ENCODE peak calls at places on chromosome 1, in five cellular contexts. One of them, this sample, is unnamed.

GRCh38 chr1:113057006-113057405 is 16.0 kb upstream of the LRIG2 start:
- DNase-seq in GM12865: no peak
- DNase-seq in esophagus squamous epithelium: no peak
- DNase-seq in cardiac muscle cell: no peak
- DNase-seq in BE2C: peak
- DNase-seq in this sample: no peak

GRCh38 chr1:155009742-155010141 is 7.1 kb downstream of the ZBTB7B start:
- DNase-seq in GM12865: no peak
- DNase-seq in esophagus squamous epithelium: no peak
- DNase-seq in cardiac muscle cell: no peak
- DNase-seq in BE2C: no peak
- DNase-seq in this sample: no peak

GRCh38 chr1:109877320-109877771 is 33.3 kb upstream of the CSF1 start:
- DNase-seq in GM12865: no peak
- DNase-seq in esophagus squamous epithelium: no peak
- DNase-seq in cardiac muscle cell: peak
- DNase-seq in BE2C: no peak
- DNase-seq in this sample: no peak

GRCh38 chr1:97870574-97870973 is 50.3 kb downstream of the DPYD start:
- DNase-seq in GM12865: no peak
- DNase-seq in esophagus squamous epithelium: no peak
- DNase-seq in cardiac muscle cell: no peak
- DNase-seq in BE2C: no peak
- DNase-seq in this sample: no peak

GRCh38 chr1:179168526-179168925 is 61.0 kb downstream of the ABL2 start:
- DNase-seq in GM12865: no peak
- DNase-seq in esophagus squamous epithelium: no peak
- DNase-seq in cardiac muscle cell: no peak
- DNase-seq in BE2C: no peak
- DNase-seq in this sample: no peak

GRCh38 chr1:98340511-98340910 is 321.0 kb upstream of the SNX7 start:
- DNase-seq in GM12865: no peak
- DNase-seq in esophagus squamous epithelium: no peak
- DNase-seq in cardiac muscle cell: no peak
- DNase-seq in BE2C: no peak
- DNase-seq in this sample: no peak

GRCh38 chr1:36396359-36396758 is 1.3 kb downstream of the LSM10 start:
- DNase-seq in GM12865: peak
- DNase-seq in esophagus squamous epithelium: no peak
- DNase-seq in cardiac muscle cell: no peak
- DNase-seq in BE2C: no peak
- DNase-seq in this sample: no peak

GRCh38 chr1:195806060-195806459 is 802.2 kb downstream of the KCNT2 start:
- DNase-seq in GM12865: no peak
- DNase-seq in esophagus squamous epithelium: no peak
- DNase-seq in cardiac muscle cell: no peak
- DNase-seq in BE2C: no peak
- DNase-seq in this sample: no peak

GRCh38 chr1:225655509-225656258 is 2.8 kb upstream of the ENAH start:
- DNase-seq in GM12865: peak
- DNase-seq in esophagus squamous epithelium: no peak
- DNase-seq in cardiac muscle cell: peak
- DNase-seq in BE2C: peak
- DNase-seq in this sample: no peak

GRCh38 chr1:43121251-43121650 is 50.8 kb downstream of the EBNA1BP2 start:
- DNase-seq in GM12865: no peak
- DNase-seq in esophagus squamous epithelium: no peak
- DNase-seq in cardiac muscle cell: no peak
- DNase-seq in BE2C: no peak
- DNase-seq in this sample: no peak

GRCh38 chr1:45566722-45567121 is 16.1 kb downstream of the AKR1A1 start:
- DNase-seq in GM12865: no peak
- DNase-seq in esophagus squamous epithelium: no peak
- DNase-seq in cardiac muscle cell: peak
- DNase-seq in BE2C: peak
- DNase-seq in this sample: no peak

GRCh38 chr1:184163674-184164470 is 112.3 kb downstream of the TSEN15 start:
- DNase-seq in GM12865: peak
- DNase-seq in esophagus squamous epithelium: no peak
- DNase-seq in cardiac muscle cell: no peak
- DNase-seq in BE2C: no peak
- DNase-seq in this sample: no peak

GRCh38 chr1:17010601-17011438 is 908 bp downstream of the ATP13A2 start:
- DNase-seq in GM12865: peak
- DNase-seq in esophagus squamous epithelium: no peak
- DNase-seq in cardiac muscle cell: no peak
- DNase-seq in BE2C: peak
- DNase-seq in this sample: no peak

GRCh38 chr1:174963547-174964125 is 36.1 kb upstream of the CACYBP start:
- DNase-seq in GM12865: no peak
- DNase-seq in esophagus squamous epithelium: no peak
- DNase-seq in cardiac muscle cell: no peak
- DNase-seq in BE2C: peak
- DNase-seq in this sample: no peak

GRCh38 chr1:20440785-20441200 is 45.2 kb downstream of the CAMK2N1 start:
- DNase-seq in GM12865: peak
- DNase-seq in esophagus squamous epithelium: no peak
- DNase-seq in cardiac muscle cell: peak
- DNase-seq in BE2C: peak
- DNase-seq in this sample: peak

GRCh38 chr1:45246760-45247159 is 40.4 kb upstream of the ZSWIM5 start:
- DNase-seq in GM12865: no peak
- DNase-seq in esophagus squamous epithelium: no peak
- DNase-seq in cardiac muscle cell: no peak
- DNase-seq in BE2C: no peak
- DNase-seq in this sample: no peak

GRCh38 chr1:26158271-26159112 is at the start of gene FAM110D:
- DNase-seq in GM12865: no peak
- DNase-seq in esophagus squamous epithelium: no peak
- DNase-seq in cardiac muscle cell: peak
- DNase-seq in BE2C: no peak
- DNase-seq in this sample: no peak

GRCh38 chr1:47585141-47585902 is 147.5 kb downstream of the FOXD2 start:
- DNase-seq in GM12865: no peak
- DNase-seq in esophagus squamous epithelium: no peak
- DNase-seq in cardiac muscle cell: no peak
- DNase-seq in BE2C: no peak
- DNase-seq in this sample: no peak

GRCh38 chr1:74457269-74457668 is 55.1 kb downstream of the LRRC53 start:
- DNase-seq in GM12865: no peak
- DNase-seq in esophagus squamous epithelium: no peak
- DNase-seq in cardiac muscle cell: no peak
- DNase-seq in BE2C: no peak
- DNase-seq in this sample: no peak

GRCh38 chr1:43866201-43866600 is 67.4 kb upstream of the ARTN start:
- DNase-seq in GM12865: no peak
- DNase-seq in esophagus squamous epithelium: no peak
- DNase-seq in cardiac muscle cell: no peak
- DNase-seq in BE2C: no peak
- DNase-seq in this sample: no peak

DNA sequence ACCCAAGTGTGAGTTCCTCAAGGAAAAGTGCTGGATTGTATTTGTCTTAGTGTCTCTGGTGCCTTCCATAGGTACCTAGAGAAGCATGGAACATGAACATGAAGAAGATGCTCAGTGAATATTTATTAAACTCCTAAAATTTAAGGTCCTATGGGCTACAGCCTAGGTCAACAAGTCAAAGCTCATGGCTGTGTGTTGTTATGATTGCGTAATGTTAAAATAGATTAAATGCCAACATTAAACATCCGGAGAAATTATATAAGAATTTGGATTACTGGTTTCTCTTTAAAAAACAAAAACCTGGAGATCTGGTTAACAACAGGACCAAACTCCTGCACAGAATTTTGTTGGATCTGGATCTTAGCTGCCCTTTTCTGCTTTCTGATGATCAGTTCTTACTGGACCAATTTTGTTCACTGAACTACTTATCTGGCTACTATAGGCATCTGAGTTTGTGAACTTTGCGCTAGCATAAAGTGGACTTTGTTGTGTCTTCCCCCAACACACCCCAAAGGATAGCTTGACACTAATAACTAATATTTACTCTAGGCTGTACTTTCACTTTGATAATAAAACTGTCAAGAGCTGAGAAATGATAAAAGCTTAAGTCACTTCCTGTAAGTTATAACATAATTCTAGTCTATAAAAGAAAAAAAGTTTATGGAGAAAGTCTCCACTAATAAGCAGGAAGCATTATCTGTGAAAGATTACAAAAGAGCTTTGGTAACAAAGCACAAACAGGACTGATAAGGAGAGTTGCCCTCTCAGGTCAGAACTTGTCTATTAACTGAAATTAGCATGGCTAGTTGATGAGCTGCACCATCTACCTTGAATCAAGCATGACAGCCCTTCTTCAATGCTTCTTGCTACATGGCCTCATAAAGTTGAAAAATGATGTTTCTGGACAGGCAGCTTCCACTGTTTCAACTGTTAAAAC is 20.7 kb downstream of the F5 start:
- DNase-seq in GM12865: no peak
- DNase-seq in esophagus squamous epithelium: no peak
- DNase-seq in cardiac muscle cell: no peak
- DNase-seq in BE2C: no peak
- DNase-seq in this sample: no peak
- TF ChIP-seq CTCF in GM12865: no peak
- TF ChIP-seq CTCF in esophagus squamous epithelium: no peak
- TF ChIP-seq CTCF in cardiac muscle cell: no peak
- TF ChIP-seq CTCF in BE2C: no peak
- TF ChIP-seq CTCF in this sample: no peak

DNA sequence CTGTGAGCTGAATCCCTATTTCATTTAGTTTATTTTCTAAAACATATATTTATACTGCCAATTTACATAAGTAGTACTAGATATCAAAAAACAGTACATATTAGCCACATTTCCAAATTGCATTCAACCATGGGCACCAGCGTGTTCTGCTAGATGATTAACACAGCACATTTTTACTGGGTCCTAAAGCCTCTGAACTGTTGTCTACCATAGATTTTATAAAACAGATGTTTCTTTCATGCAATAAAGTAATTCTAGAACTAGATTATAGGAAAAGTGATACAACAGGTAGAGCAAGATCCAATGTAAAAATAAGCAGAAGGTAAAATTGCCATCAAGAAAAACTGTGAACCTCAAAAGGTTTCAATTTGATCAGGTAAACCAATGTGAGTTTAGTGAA is 108.6 kb downstream of the FAF1 start:
- DNase-seq in GM12865: no peak
- DNase-seq in esophagus squamous epithelium: no peak
- DNase-seq in cardiac muscle cell: no peak
- DNase-seq in BE2C: no peak
- DNase-seq in this sample: no peak
- TF ChIP-seq CTCF in GM12865: no peak
- TF ChIP-seq CTCF in esophagus squamous epithelium: no peak
- TF ChIP-seq CTCF in cardiac muscle cell: no peak
- TF ChIP-seq CTCF in BE2C: no peak
- TF ChIP-seq CTCF in this sample: no peak

GRCh38 chr1:228081578-228082259 is 789 bp upstream of the ARF1 start:
- DNase-seq in GM12865: peak
- DNase-seq in esophagus squamous epithelium: no peak
- DNase-seq in cardiac muscle cell: peak
- DNase-seq in BE2C: no peak
- DNase-seq in this sample: no peak
- TF ChIP-seq CTCF in GM12865: no peak
- TF ChIP-seq CTCF in esophagus squamous epithelium: no peak
- TF ChIP-seq CTCF in cardiac muscle cell: no peak
- TF ChIP-seq CTCF in BE2C: no peak
- TF ChIP-seq CTCF in this sample: no peak

DNA sequence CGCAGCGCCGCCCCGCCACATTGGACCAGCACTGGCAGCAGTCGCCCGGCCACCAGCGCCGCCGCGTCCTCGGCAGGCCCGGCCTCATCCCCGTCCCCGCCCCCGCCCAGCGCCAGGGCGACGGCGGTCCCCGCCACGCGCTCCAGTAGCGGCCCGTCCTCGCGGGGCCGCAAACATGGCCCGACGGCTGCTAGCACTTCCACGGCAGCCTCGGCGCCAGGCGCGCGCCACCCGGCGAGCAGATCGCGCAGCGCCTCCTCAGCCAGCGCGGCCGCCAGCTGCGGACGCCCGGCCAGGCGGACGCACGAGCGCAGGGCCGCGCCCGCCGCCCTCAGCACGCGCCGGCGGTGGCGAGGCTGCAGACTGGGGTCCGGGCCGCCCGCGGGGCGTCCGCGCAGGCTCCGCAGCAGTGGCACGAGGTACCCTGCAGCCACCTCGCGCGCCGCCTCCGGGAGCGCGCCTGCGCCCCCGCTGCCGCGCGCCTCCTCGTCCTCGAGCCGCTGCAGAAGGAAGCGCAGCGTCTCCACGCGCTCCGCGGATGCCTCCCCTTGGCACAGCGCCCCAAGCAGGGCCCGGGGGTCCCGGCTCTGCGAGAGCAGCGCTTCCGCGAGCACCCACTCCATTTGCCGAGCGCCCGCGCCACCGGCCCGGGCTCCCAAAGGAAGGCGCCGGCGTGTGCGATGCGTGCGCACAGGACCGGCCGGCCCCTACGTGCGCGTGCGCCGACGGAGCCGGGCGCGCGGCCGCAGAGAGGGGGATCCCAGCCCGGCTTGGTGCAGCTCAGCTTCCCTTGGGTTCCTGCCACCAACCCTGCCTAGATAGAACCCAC is at the start of gene TARBP1:
- DNase-seq in GM12865: peak
- DNase-seq in esophagus squamous epithelium: no peak
- DNase-seq in cardiac muscle cell: peak
- DNase-seq in BE2C: peak
- DNase-seq in this sample: peak
- TF ChIP-seq CTCF in GM12865: peak
- TF ChIP-seq CTCF in esophagus squamous epithelium: no peak
- TF ChIP-seq CTCF in cardiac muscle cell: no peak
- TF ChIP-seq CTCF in BE2C: peak
- TF ChIP-seq CTCF in this sample: peak

GRCh38 chr1:180623579-180624347 is 8.1 kb upstream of the XPR1 start:
- DNase-seq in GM12865: no peak
- DNase-seq in esophagus squamous epithelium: no peak
- DNase-seq in cardiac muscle cell: no peak
- DNase-seq in BE2C: no peak
- DNase-seq in this sample: no peak
- TF ChIP-seq CTCF in GM12865: peak
- TF ChIP-seq CTCF in esophagus squamous epithelium: peak
- TF ChIP-seq CTCF in cardiac muscle cell: peak
- TF ChIP-seq CTCF in BE2C: peak
- TF ChIP-seq CTCF in this sample: peak

GRCh38 chr1:201448981-201449380 is 20.0 kb downstream of the PHLDA3 start:
- DNase-seq in GM12865: no peak
- DNase-seq in esophagus squamous epithelium: no peak
- DNase-seq in cardiac muscle cell: no peak
- DNase-seq in BE2C: no peak
- DNase-seq in this sample: no peak

GRCh38 chr1:201443747-201444146 is 22.2 kb upstream of the TNNI1 start:
- DNase-seq in GM12865: no peak
- DNase-seq in esophagus squamous epithelium: no peak
- DNase-seq in cardiac muscle cell: no peak
- DNase-seq in BE2C: no peak
- DNase-seq in this sample: no peak

GRCh38 chr1:201447911-201448871 is 20.8 kb downstream of the PHLDA3 start:
- DNase-seq in GM12865: peak
- DNase-seq in esophagus squamous epithelium: no peak
- DNase-seq in cardiac muscle cell: peak
- DNase-seq in BE2C: peak
- DNase-seq in this sample: peak

GRCh38 chr1:201444792-201445191 is 23.3 kb upstream of the TNNI1 start:
- DNase-seq in GM12865: no peak
- DNase-seq in esophagus squamous epithelium: no peak
- DNase-seq in cardiac muscle cell: no peak
- DNase-seq in BE2C: no peak
- DNase-seq in this sample: no peak

GRCh38 chr1:201445300-201445699 is 23.7 kb downstream of the PHLDA3 start:
- DNase-seq in GM12865: no peak
- DNase-seq in esophagus squamous epithelium: no peak
- DNase-seq in cardiac muscle cell: no peak
- DNase-seq in BE2C: no peak
- DNase-seq in this sample: no peak
- TF ChIP-seq CTCF in GM12865: no peak
- TF ChIP-seq CTCF in esophagus squamous epithelium: no peak
- TF ChIP-seq CTCF in cardiac muscle cell: no peak
- TF ChIP-seq CTCF in BE2C: no peak
- TF ChIP-seq CTCF in this sample: no peak

This sample was measured in D721Med.